ENCODE peak calls at places on chromosomes 5 and 9, in ten cellular contexts. X is psoas muscle; P is stromal cell of bone marrow; L is T-helper 17 cell; W is DMS153; K is esophagus squamous epithelium; N is CD8-positive, alpha-beta memory T cell; Y is GM12865; I is T1000; M is activated CD8-positive, alpha-beta memory T cell treated with anti-CD3 and anti-CD28 coated beads, Interleukin-2, amount 50 U/mL, for 4 hours. E is an unnamed sample.

GRCh38 chr9:21334603-21334968 is 618 bp downstream of the KLHL9 start:
- DNase-seq in M (no peak), W (no peak), L (no peak), Y (no peak), I (no peak), K (no peak), X (no peak), P (no peak), N (no peak), E (no peak)

GRCh38 chr5:159005062-159005461 is 94.7 kb downstream of the EBF1 start:
- DNase-seq in X (no peak), L (no peak), K (no peak), N (no peak), P (no peak), M (no peak), W (no peak), Y (peak), I (no peak), E (no peak)

GRCh38 chr5:395156-395920 is 47.6 kb upstream of the EXOC3 start:
- DNase-seq in N (no peak), L (no peak), W (no peak), P (peak), M (peak), X (peak), Y (no peak), I (no peak), K (no peak), E (no peak)

GRCh38 chr5:179122411-179123108 is 62.4 kb downstream of the ZNF354C start:
- DNase-seq in Y (no peak), I (no peak), K (no peak), P (no peak), W (no peak), L (no peak), N (no peak), M (peak), X (no peak), E (no peak)

GRCh38 chr9:89731262-89731980 is 126.6 kb downstream of the GADD45G start:
- DNase-seq in W (peak), L (no peak), N (no peak), P (no peak), Y (no peak), M (no peak), X (no peak), K (no peak), I (no peak), E (no peak)

GRCh38 chr5:43019293-43019614 is 20.9 kb downstream of the ANXA2R start:
- DNase-seq in K (no peak), I (no peak), M (no peak), N (no peak), Y (no peak), L (no peak), W (no peak), X (no peak), P (no peak), E (no peak)

GRCh38 chr9:20512106-20512505 is 110.2 kb downstream of the MLLT3 start:
- DNase-seq in K (no peak), M (no peak), N (no peak), P (peak), Y (no peak), X (no peak), I (no peak), W (no peak), L (no peak), E (no peak)

GRCh38 chr9:104875320-104875719 is 52.6 kb downstream of the ABCA1 start:
- DNase-seq in X (no peak), P (no peak), W (no peak), K (no peak), N (no peak), L (no peak), M (no peak), I (no peak), Y (no peak), E (no peak)

GRCh38 chr5:6260846-6261245 is 117.5 kb downstream of the MED10 start:
- DNase-seq in M (no peak), I (no peak), N (no peak), Y (no peak), K (no peak), X (no peak), P (no peak), L (no peak), W (no peak), E (no peak)

GRCh38 chr5:27706832-27707231 is 668.4 kb upstream of the CDH9 start:
- DNase-seq in Y (no peak), N (no peak), X (no peak), M (no peak), W (no peak), K (no peak), I (no peak), P (no peak), L (no peak), E (no peak)

GRCh38 chr5:35853652-35854051 is 3.0 kb upstream of the IL7R start:
- DNase-seq in X (no peak), L (peak), Y (peak), K (no peak), W (no peak), N (peak), M (peak), P (no peak), I (no peak), E (no peak)

GRCh38 chr9:14087576-14087975 is 226.4 kb downstream of the NFIB start:
- DNase-seq in I (no peak), M (no peak), L (no peak), X (no peak), P (no peak), W (no peak), N (no peak), K (no peak), Y (no peak), E (no peak)